ENCODE peak calls at places on chromosomes 7 and 10, in seven cellular contexts. U is transverse colon, F is spleen, N is breast epithelium, S is vagina, T is endothelial cell of umbilical vein, B is HCT116. D is an unnamed sample.

GRCh38 chr10:101436302-101436701 is 82.3 kb downstream of the BTRC start:
- DNase-seq in U (no peak), F (no peak), N (no peak), S (no peak), T (no peak), B (no peak), D (no peak)

GRCh38 chr10:106320078-106320477 is 844.4 kb downstream of the SORCS1 start:
- DNase-seq in U (no peak), F (no peak), N (no peak), S (no peak), T (no peak), B (no peak), D (no peak)

GRCh38 chr10:77741746-77742145 is 104.1 kb upstream of the KCNMA1 start:
- DNase-seq in U (no peak), F (no peak), N (no peak), S (no peak), T (no peak), B (no peak), D (no peak)

GRCh38 chr10:29407280-29407858 is 118.5 kb downstream of the LYZL1 start:
- DNase-seq in U (no peak), F (no peak), N (no peak), S (no peak), T (no peak), B (no peak), D (no peak)

GRCh38 chr10:113369185-113369785 is 183.6 kb upstream of the HABP2 start:
- DNase-seq in U (no peak), F (no peak), N (no peak), S (no peak), T (no peak), B (no peak), D (no peak)

GRCh38 chr7:155570171-155570958 is 24.0 kb upstream of the CNPY1 start:
- DNase-seq in U (no peak), F (peak), N (no peak), S (no peak), T (no peak), B (no peak), D (no peak)

GRCh38 chr10:126519188-126519587 is 130.9 kb upstream of the ADAM12 start:
- DNase-seq in U (no peak), F (no peak), N (no peak), S (no peak), T (no peak), B (no peak), D (no peak)

GRCh38 chr7:103447073-103447960 is 1.3 kb upstream of the SLC26A5 start:
- DNase-seq in U (peak), F (no peak), N (no peak), S (no peak), T (peak), B (peak), D (peak)

GRCh38 chr7:65983965-65984654 is 2.1 kb upstream of the GUSB start:
- DNase-seq in U (no peak), F (no peak), N (no peak), S (no peak), T (peak), B (no peak), D (no peak)

GRCh38 chr7:65979583-65980477 is 2.2 kb downstream of the GUSB start:
- DNase-seq in U (no peak), F (peak), N (no peak), S (no peak), T (no peak), B (no peak), D (no peak)

GRCh38 chr7:65978891-65979582 is 3.0 kb downstream of the GUSB start:
- DNase-seq in U (no peak), F (peak), N (no peak), S (no peak), T (no peak), B (no peak), D (no peak)

GRCh38 chr7:65981965-65982792 is at the start of gene GUSB:
- DNase-seq in U (peak), F (peak), N (peak), S (no peak), T (peak), B (peak), D (peak)

GRCh38 chr7:65980478-65981250 is 1.3 kb downstream of the GUSB start:
- DNase-seq in U (peak), F (peak), N (peak), S (no peak), T (peak), B (no peak), D (peak)
- TF ChIP-seq POLR2AphosphoS5 in U (peak), F (peak), N (no peak), S (no peak), T (no peak), B (no peak), D (peak)

DNA sequence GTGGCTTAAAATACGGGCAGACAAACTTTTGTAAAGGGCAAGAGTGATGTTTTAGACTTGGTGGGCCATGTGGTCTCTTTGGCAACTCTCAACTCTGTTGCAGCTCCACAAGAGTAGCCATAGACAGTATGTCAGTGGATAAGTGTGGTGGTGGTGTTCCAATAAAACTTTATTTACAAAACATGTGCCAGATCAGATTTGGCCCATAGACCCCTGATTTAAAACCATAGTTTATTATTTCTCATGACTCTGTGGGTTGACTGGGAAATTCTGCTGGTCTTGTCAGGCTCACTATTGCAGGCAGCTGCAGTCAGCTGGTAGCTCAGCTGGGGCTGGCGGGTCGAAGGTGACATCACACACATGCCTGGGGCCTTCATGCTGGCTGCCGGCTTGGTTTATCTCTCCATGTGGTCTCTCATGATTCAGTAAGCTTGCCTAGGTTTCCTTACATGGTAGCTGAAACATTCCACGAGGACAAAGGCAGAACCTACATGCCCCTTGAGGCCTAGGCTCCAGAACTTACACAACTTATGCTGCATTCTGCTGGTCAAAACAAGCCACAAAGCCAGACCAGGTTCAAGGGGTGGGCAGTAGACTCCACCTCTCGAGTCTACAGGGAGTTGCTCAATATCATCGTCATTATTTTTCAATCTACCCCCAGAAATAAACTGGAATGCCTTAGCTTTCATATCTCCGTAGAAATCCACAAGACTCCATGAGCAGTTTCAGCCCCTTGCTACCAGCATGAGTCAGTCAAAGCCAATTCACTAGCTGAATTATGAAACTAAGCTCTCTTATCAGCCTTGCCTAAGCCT is 245.7 kb downstream of the WDR11 start:
- DNase-seq in U (peak), F (no peak), N (no peak), S (no peak), T (no peak), B (no peak), D (no peak)
- H3K27ac ChIP-seq in U (no peak), F (no peak), N (no peak), S (no peak), T (no peak), B (no peak), D (no peak)

GRCh38 chr10:125124114-125124486 is 36.3 kb downstream of the CTBP2 start:
- DNase-seq in U (no peak), F (no peak), N (no peak), S (no peak), T (no peak), B (no peak), D (no peak)
- H3K4me3 ChIP-seq in U (no peak), F (no peak), N (peak), S (peak), T (no peak), B (peak), D (no peak)

GRCh38 chr10:10977978-10978377 is 39.7 kb upstream of the CELF2 start:
- DNase-seq in U (no peak), F (no peak), N (no peak), S (no peak), T (no peak), B (no peak), D (no peak)

GRCh38 chr10:10973310-10973709 is 44.4 kb upstream of the CELF2 start:
- DNase-seq in U (no peak), F (no peak), N (no peak), S (no peak), T (no peak), B (no peak), D (no peak)

GRCh38 chr10:10976652-10977051 is 41.0 kb upstream of the CELF2 start:
- DNase-seq in U (no peak), F (no peak), N (no peak), S (no peak), T (no peak), B (no peak), D (no peak)

GRCh38 chr10:10975647-10976046 is 42.0 kb upstream of the CELF2 start:
- DNase-seq in U (no peak), F (no peak), N (no peak), S (no peak), T (no peak), B (no peak), D (no peak)

DNA sequence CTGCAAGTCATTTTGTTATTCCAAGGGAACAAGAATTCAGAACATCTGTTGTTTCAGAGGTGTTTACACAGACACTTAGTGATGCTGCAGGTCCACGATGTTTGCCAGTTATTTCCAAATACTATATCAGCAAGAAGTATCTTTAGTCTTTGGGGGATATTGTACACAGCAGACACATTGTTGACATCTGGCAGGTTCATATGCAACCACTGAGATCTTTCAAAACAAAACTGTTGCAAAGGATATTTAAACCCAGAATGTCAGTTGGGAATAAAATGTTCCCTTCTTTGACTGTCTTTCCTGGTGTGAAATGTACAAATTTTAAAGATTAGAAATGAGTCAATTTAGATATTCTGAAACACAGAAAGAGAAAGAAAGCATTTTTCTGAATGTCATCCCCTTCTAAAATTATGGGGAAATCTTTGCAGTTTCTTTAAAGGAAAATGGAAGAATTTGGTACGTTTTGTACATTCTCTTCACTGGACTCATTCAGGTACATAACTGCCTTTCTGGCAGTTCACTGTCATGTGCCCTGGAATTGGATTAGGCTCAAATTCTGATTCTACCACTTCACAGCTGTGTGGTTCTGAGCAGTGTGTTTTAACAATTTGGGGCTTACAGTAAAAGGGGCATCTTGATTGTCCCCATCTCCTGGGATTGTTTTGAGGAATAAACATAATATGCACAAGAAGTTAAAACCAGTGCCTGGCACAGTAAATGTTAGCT is 40.3 kb upstream of the CELF2 start:
- DNase-seq in U (no peak), F (no peak), N (no peak), S (no peak), T (no peak), B (no peak), D (no peak)
- TF ChIP-seq POLR2AphosphoS5 in U (no peak), F (no peak), N (no peak), S (no peak), T (no peak), B (no peak), D (no peak)

GRCh38 chr7:4143006-4143405 is 539.1 kb upstream of the FOXK1 start:
- DNase-seq in U (no peak), F (peak), N (no peak), S (no peak), T (no peak), B (no peak), D (no peak)

GRCh38 chr7:4140933-4141332 is 541.2 kb upstream of the FOXK1 start:
- DNase-seq in U (no peak), F (peak), N (no peak), S (no peak), T (no peak), B (no peak), D (no peak)

GRCh38 chr7:4138866-4139265 is 543.2 kb upstream of the FOXK1 start:
- DNase-seq in U (no peak), F (peak), N (no peak), S (no peak), T (no peak), B (no peak), D (no peak)

GRCh38 chr7:4136501-4137110 is 545.5 kb upstream of the FOXK1 start:
- DNase-seq in U (no peak), F (peak), N (no peak), S (no peak), T (no peak), B (no peak), D (no peak)

DNA sequence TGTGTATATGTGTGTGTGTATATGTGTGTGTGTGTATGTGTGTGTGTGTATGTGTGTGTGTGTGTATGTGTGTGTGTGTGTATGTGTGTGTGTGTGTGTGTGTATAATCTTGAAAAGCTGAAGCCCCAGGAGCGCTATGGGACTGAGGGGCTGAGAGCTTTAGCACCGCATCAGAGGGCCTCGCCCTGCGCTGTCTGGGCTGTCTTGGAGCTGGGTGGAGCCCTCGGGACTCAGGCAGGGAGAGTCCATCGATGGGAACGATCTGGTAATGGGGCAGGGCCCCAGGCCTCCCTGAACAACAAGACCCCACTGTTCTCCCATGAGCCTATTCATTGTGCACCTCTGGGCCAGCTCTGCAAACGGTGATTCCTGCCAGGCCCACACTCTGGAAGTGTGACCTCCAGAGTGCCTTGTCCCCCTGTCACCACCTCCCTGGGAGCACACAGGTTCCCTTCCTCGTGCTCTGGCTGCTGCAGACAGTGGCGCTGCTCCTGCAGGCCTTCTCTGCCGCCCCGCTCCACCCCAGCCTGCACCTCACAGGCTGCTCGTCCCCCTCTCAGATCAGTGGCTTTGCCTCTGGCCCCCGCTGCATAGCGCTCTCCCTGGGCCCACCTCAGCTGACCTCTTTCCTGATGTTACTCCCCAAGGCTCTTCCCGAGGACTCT is 542.3 kb upstream of the FOXK1 start:
- DNase-seq in U (no peak), F (peak), N (no peak), S (no peak), T (no peak), B (no peak), D (no peak)
- H3K27ac ChIP-seq in U (no peak), F (no peak), N (no peak), S (no peak), T (no peak), B (no peak), D (no peak)

GRCh38 chr10:44882146-44882720 is 28.9 kb upstream of the TMEM72 start:
- DNase-seq in U (no peak), F (no peak), N (peak), S (no peak), T (no peak), B (no peak), D (no peak)

GRCh38 chr10:44881639-44882038 is 29.5 kb upstream of the TMEM72 start:
- DNase-seq in U (no peak), F (no peak), N (no peak), S (no peak), T (no peak), B (no peak), D (no peak)

GRCh38 chr10:44878704-44879530 is 32.2 kb upstream of the TMEM72 start:
- DNase-seq in U (peak), F (peak), N (peak), S (no peak), T (peak), B (no peak), D (peak)

GRCh38 chr10:44880090-44880715 is 30.9 kb upstream of the TMEM72 start:
- DNase-seq in U (no peak), F (no peak), N (no peak), S (no peak), T (no peak), B (no peak), D (no peak)

DNA sequence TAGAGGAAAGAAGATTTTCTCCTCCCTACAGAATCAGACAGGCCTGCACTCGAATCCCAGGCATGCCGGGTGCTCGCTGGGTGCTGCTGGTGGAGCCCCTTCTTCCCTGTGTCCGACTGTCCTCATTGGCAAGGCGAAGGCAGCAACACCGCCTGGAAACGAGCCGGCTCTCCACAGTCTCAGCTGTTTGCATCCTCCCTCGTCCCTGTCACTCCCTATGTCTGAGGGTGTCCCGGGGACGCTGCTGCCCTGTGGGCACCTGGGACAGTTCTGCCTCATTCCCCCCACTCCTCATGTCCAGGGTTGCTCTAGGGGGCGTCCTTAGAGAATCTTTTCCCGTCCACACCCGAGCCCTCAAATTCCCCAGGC is 31.6 kb upstream of the TMEM72 start:
- DNase-seq in U (no peak), F (no peak), N (no peak), S (no peak), T (no peak), B (no peak), D (no peak)
- H3K4me3 ChIP-seq in U (peak), F (no peak), N (peak), S (peak), T (no peak), B (no peak), D (no peak)

D was measured in HL-60.